ENCODE peak calls at places on chromosomes 7 and 10, in nine cellular contexts. K is colonic mucosa; E is psoas muscle; C is CD8-positive, alpha-beta T cell; Q is endothelial cell of umbilical vein; H is mammary epithelial cell; L is A549; P is A673; U is keratinocyte. O is an unnamed sample. For H3K4me1, the result is how much of the 10 kb centered on the place peaks cover.

GRCh38 chr10:89454561-89455347 is 40.4 kb downstream of the IFIT5 start:
- DNase-seq in K (no peak), E (no peak), C (no peak), Q (no peak), H (no peak), L (no peak), P (no peak), U (no peak), O (no peak)

GRCh38 chr7:34137176-34137575 is 231.8 kb downstream of the BMPER start:
- DNase-seq in K (no peak), E (no peak), C (no peak), Q (no peak), H (no peak), L (no peak), P (no peak), U (no peak), O (no peak)

GRCh38 chr10:95741807-95742528 is 14.0 kb upstream of the ENTPD1 start:
- DNase-seq in K (peak), E (no peak), C (no peak), Q (peak), H (peak), L (no peak), P (peak), U (no peak), O (no peak)

GRCh38 chr7:150675714-150676113 is 9.8 kb upstream of the GIMAP2 start:
- DNase-seq in K (no peak), E (no peak), C (no peak), Q (peak), H (no peak), L (no peak), P (no peak), U (no peak), O (no peak)

GRCh38 chr7:106766551-106766950 is 98.5 kb upstream of the PIK3CG start:
- DNase-seq in K (no peak), E (no peak), C (no peak), Q (no peak), H (no peak), L (no peak), P (no peak), U (no peak), O (no peak)

GRCh38 chr10:110475722-110476515 is 21.8 kb upstream of the DUSP5 start:
- DNase-seq in K (no peak), E (no peak), C (no peak), Q (no peak), H (no peak), L (no peak), P (no peak), U (no peak), O (peak)

GRCh38 chr7:29207023-29207422 is 12.4 kb downstream of the CHN2 start:
- DNase-seq in K (no peak), E (no peak), C (no peak), Q (no peak), H (no peak), L (no peak), P (no peak), U (no peak), O (no peak)

GRCh38 chr7:107810626-107811025 is 7.6 kb upstream of the SLC26A3 start:
- DNase-seq in K (no peak), E (no peak), C (no peak), Q (no peak), H (no peak), L (no peak), P (no peak), U (no peak), O (no peak)

GRCh38 chr7:138981332-138982203 is at the start of gene KIAA1549:
- DNase-seq in K (peak), E (peak), C (peak), Q (peak), H (peak), L (peak), P (peak), U (no peak), O (peak)

GRCh38 chr7:25725483-25725882 is 426.5 kb upstream of the NFE2L3 start:
- DNase-seq in K (no peak), E (no peak), C (no peak), Q (no peak), H (no peak), L (no peak), P (no peak), U (no peak), O (no peak)

GRCh38 chr10:122515588-122516231 is 44.8 kb upstream of the DMBT1 start:
- DNase-seq in K (no peak), E (no peak), C (peak), Q (no peak), H (peak), L (no peak), P (no peak), U (no peak), O (no peak)

GRCh38 chr10:46216836-46217748 is 69.7 kb upstream of the ANTXRL start:
- DNase-seq in K (peak), E (no peak), C (no peak), Q (no peak), H (peak), L (no peak), P (no peak), U (no peak), O (no peak)

GRCh38 chr7:94154858-94155257 is 150.7 kb upstream of the BET1 start:
- DNase-seq in K (no peak), E (no peak), C (no peak), Q (no peak), H (no peak), L (no peak), P (no peak), U (no peak), O (no peak)

GRCh38 chr7:81468516-81468915 is 301.3 kb downstream of the HGF start:
- DNase-seq in K (no peak), E (no peak), C (no peak), Q (no peak), H (no peak), L (no peak), P (no peak), U (no peak), O (no peak)

DNA sequence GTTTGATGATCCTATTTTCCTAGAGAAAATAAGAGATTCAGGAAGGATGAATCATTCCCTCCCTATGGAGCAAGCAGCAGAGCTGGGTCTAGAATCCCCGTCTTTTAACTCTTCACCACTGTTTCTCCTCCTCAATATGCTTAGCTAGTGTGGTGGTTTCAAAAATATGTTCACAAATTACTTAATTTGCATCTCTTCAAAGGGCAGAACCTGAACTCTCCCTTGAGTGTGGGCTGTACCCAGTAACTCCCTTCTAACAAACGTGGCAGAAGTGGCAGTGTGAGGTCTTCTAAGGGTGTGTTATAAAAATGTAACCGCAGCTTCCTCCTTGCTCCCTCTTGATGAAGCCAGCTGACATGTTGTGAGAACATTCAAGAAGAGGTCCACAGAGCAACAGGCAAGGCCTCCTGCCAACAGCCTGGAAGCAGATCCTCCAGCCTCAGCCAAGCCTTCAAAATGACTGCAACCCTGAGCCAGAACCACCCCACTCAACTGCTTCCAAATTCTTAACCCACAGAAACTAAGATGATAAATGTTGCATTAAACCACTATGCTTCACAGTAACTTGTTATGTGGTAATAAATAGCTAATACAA is 36.6 kb downstream of the SRPK2 start:
- DNase-seq in K (peak), E (peak), C (peak), Q (peak), H (peak), L (no peak), P (peak), U (peak), O (no peak)
- H3K4me3 ChIP-seq in K (no peak), E (no peak), C (no peak), Q (no peak), H (no peak), L (no peak), P (no peak), U (peak), O (no peak)

DNA sequence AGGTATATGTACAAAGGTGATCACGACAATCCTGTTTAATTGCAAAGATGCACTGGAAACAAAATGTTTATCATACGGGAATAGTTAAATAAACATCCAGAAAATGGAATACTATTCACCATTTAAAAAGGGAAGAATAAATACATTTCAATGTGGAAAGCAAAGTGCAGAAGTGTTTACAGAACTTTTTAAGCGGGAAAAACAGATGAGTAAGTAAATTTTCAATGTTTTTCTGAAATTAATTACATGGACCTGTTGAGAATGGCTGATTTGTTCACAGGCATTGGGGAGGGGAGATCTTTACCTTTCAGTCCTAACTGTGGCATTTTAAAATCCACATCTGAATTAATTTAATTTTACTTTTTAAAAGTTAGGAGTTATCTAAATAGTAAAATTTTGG is 7.1 kb downstream of the MTPN start:
- DNase-seq in K (no peak), E (no peak), C (no peak), Q (no peak), H (no peak), L (no peak), P (no peak), U (no peak), O (no peak)
- H3K4me1 ChIP-seq in K (under half), E (under half), C (half or more), Q (under half), H (under half), L (under half), P (under half), U (under half), O (under half)

GRCh38 chr7:27116962-27117686 is 13.4 kb downstream of the HOXA4 start:
- DNase-seq in K (peak), E (no peak), C (no peak), Q (peak), H (peak), L (no peak), P (no peak), U (no peak), O (no peak)
- H3K4me3 ChIP-seq in K (no peak), E (peak), C (no peak), Q (peak), H (peak), L (peak), P (no peak), U (peak), O (no peak)

DNA sequence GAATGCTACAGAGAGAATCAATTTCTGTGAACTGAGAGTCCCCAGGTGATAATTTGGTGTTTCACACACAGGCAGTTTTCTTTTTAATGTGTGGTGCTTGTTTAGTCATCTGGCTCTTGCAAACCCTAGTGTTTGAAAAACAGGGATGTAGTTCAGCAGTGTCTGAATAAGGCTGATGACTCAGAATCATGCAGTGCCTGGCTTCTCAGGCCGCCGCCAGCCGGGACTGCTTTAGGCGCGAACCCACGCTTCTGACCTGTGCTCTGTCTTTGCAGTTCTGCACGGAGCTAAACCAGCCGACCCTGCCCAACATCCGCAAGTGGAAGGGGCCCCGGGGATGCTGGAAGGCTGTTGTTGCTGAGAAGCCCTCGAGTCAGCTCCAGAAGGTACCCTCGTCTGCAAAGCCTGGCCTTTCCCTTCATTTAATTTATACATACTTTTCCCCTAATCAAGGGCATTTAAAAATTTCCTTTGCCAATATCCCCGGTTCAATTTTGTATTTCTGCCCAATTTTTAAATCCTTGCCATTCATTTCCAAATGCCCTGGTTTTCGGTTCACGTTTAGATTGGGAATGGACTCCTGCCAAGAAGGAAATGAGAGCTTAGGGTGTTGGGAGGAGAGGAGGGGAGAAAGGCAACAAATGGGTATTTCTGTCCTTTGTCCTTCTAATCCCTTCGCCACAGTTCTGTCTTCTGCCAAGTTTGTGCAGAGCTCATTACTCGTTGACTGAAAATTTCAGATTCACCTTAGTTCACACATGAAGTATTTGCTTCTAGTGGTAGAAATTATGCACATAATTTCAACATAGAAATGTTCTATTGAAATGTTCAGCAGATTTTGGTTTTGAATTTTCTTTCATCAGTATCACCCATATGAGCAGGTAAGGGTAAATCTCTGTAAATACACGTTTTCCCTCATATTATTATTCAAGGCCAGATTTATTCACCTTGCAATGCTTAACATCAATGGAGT is 108.5 kb upstream of the ANLN start:
- DNase-seq in K (peak), E (peak), C (no peak), Q (peak), H (peak), L (peak), P (peak), U (no peak), O (no peak)
- H3K4me1 ChIP-seq in K (under half), E (half or more), C (under half), Q (under half), H (under half), L (half or more), P (under half), U (under half), O (under half)